ENCODE peak calls at places on chromosomes 4 and X, in five cellular contexts. One of them, this sample, is unnamed.

GRCh38 chr4:26248647-26249046 is 72.2 kb upstream of the RBPJ start:
- DNase-seq in GM12878: no peak
- DNase-seq in CD4-positive, CD25-positive, alpha-beta regulatory T cell: no peak
- DNase-seq in kidney: no peak
- DNase-seq in mesenchymal stem cell: peak
- DNase-seq in this sample: no peak

GRCh38 chr4:124710911-124711310 is 1.6 kb downstream of the ANKRD50 start:
- DNase-seq in GM12878: no peak
- DNase-seq in CD4-positive, CD25-positive, alpha-beta regulatory T cell: no peak
- DNase-seq in kidney: no peak
- DNase-seq in mesenchymal stem cell: peak
- DNase-seq in this sample: no peak

GRCh38 chr4:24564488-24564887 is 19.9 kb downstream of the DHX15 start:
- DNase-seq in GM12878: no peak
- DNase-seq in CD4-positive, CD25-positive, alpha-beta regulatory T cell: no peak
- DNase-seq in kidney: no peak
- DNase-seq in mesenchymal stem cell: peak
- DNase-seq in this sample: no peak

GRCh38 chr4:8721621-8722020 is 129.1 kb downstream of the CPZ start:
- DNase-seq in GM12878: no peak
- DNase-seq in CD4-positive, CD25-positive, alpha-beta regulatory T cell: no peak
- DNase-seq in kidney: peak
- DNase-seq in mesenchymal stem cell: no peak
- DNase-seq in this sample: no peak

GRCh38 chr4:125826801-125827200 is 512.0 kb downstream of the FAT4 start:
- DNase-seq in GM12878: no peak
- DNase-seq in CD4-positive, CD25-positive, alpha-beta regulatory T cell: no peak
- DNase-seq in kidney: no peak
- DNase-seq in mesenchymal stem cell: no peak
- DNase-seq in this sample: no peak

GRCh38 chrX:150348365-150348764 is 14.8 kb upstream of the MAMLD1 start:
- DNase-seq in GM12878: no peak
- DNase-seq in CD4-positive, CD25-positive, alpha-beta regulatory T cell: no peak
- DNase-seq in kidney: no peak
- DNase-seq in mesenchymal stem cell: no peak
- DNase-seq in this sample: no peak

GRCh38 chrX:6024204-6024603 is 204.5 kb downstream of the NLGN4X start:
- DNase-seq in GM12878: no peak
- DNase-seq in CD4-positive, CD25-positive, alpha-beta regulatory T cell: no peak
- DNase-seq in kidney: no peak
- DNase-seq in mesenchymal stem cell: peak
- DNase-seq in this sample: no peak

GRCh38 chr4:81504685-81505598 is 33.2 kb upstream of the RASGEF1B start:
- DNase-seq in GM12878: no peak
- DNase-seq in CD4-positive, CD25-positive, alpha-beta regulatory T cell: peak
- DNase-seq in kidney: peak
- DNase-seq in mesenchymal stem cell: no peak
- DNase-seq in this sample: peak

GRCh38 chr4:159308571-159309340 is 205.9 kb downstream of the RAPGEF2 start:
- DNase-seq in GM12878: no peak
- DNase-seq in CD4-positive, CD25-positive, alpha-beta regulatory T cell: no peak
- DNase-seq in kidney: no peak
- DNase-seq in mesenchymal stem cell: peak
- DNase-seq in this sample: no peak

GRCh38 chrX:128781506-128781905 is 729.3 kb upstream of the ACTRT1 start:
- DNase-seq in GM12878: no peak
- DNase-seq in CD4-positive, CD25-positive, alpha-beta regulatory T cell: peak
- DNase-seq in kidney: peak
- DNase-seq in mesenchymal stem cell: peak
- DNase-seq in this sample: no peak

DNA sequence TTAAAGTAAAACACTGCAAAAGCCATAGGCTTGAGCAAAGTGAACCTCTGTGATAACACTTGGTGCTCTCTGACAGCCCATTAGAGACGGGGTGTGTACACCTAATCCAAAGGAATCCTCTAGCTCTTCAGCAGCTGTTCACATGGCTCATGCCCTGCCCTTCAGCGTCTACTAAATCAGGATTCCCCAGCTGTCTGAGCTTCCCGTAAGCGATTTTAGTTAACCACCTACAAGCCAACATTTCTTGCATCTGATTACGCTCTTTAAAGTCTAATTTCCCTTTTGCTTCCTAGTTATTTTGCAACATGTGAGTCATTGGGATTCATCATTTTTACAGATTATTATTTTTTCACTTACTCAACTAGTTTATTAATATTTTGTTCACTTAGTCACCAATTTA is 6.5 kb downstream of the DMD start:
- DNase-seq in GM12878: no peak
- DNase-seq in CD4-positive, CD25-positive, alpha-beta regulatory T cell: no peak
- DNase-seq in kidney: no peak
- DNase-seq in mesenchymal stem cell: no peak
- DNase-seq in this sample: no peak
- H3K27ac ChIP-seq in GM12878: no peak
- H3K27ac ChIP-seq in CD4-positive, CD25-positive, alpha-beta regulatory T cell: no peak
- H3K27ac ChIP-seq in kidney: no peak
- H3K27ac ChIP-seq in mesenchymal stem cell: no peak
- H3K27ac ChIP-seq in this sample: peak

GRCh38 chrX:129954804-129955203 is 27.6 kb upstream of the BCORL1 start:
- DNase-seq in GM12878: no peak
- DNase-seq in CD4-positive, CD25-positive, alpha-beta regulatory T cell: no peak
- DNase-seq in kidney: no peak
- DNase-seq in mesenchymal stem cell: no peak
- DNase-seq in this sample: no peak

GRCh38 chrX:129953334-129953648 is 29.1 kb upstream of the BCORL1 start:
- DNase-seq in GM12878: no peak
- DNase-seq in CD4-positive, CD25-positive, alpha-beta regulatory T cell: no peak
- DNase-seq in kidney: no peak
- DNase-seq in mesenchymal stem cell: no peak
- DNase-seq in this sample: peak

GRCh38 chrX:129955682-129956081 is 26.8 kb upstream of the BCORL1 start:
- DNase-seq in GM12878: no peak
- DNase-seq in CD4-positive, CD25-positive, alpha-beta regulatory T cell: no peak
- DNase-seq in kidney: no peak
- DNase-seq in mesenchymal stem cell: no peak
- DNase-seq in this sample: no peak

GRCh38 chrX:129956145-129956544 is 26.3 kb upstream of the BCORL1 start:
- DNase-seq in GM12878: no peak
- DNase-seq in CD4-positive, CD25-positive, alpha-beta regulatory T cell: no peak
- DNase-seq in kidney: no peak
- DNase-seq in mesenchymal stem cell: no peak
- DNase-seq in this sample: no peak

DNA sequence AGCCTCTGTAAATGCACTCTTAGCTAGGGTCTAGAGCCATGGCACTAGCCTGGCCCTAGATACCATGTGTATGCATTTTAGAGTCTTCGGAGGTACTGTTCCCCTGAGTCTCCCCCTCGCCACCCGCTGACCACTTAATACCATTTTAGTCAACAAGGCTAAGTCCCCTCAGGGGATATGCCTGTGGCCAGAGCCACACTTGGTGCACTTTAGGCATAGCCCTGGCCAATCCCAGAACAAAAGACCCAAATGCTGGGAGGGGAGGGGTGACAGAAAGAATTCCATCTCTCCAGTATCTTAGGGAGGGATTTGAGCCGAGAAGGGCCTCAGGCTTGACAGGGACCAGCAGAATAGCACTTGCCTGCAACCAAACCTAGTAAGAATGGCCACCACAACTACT is 28.6 kb upstream of the BCORL1 start:
- DNase-seq in GM12878: no peak
- DNase-seq in CD4-positive, CD25-positive, alpha-beta regulatory T cell: no peak
- DNase-seq in kidney: no peak
- DNase-seq in mesenchymal stem cell: no peak
- DNase-seq in this sample: no peak
- H3K4me3 ChIP-seq in GM12878: no peak
- H3K4me3 ChIP-seq in CD4-positive, CD25-positive, alpha-beta regulatory T cell: no peak
- H3K4me3 ChIP-seq in kidney: no peak
- H3K4me3 ChIP-seq in mesenchymal stem cell: no peak
- H3K4me3 ChIP-seq in this sample: no peak

GRCh38 chr4:1899149-1900086 is 28.2 kb downstream of the NSD2 start:
- DNase-seq in GM12878: peak
- DNase-seq in CD4-positive, CD25-positive, alpha-beta regulatory T cell: peak
- DNase-seq in kidney: peak
- DNase-seq in mesenchymal stem cell: peak
- DNase-seq in this sample: peak
- H3K27ac ChIP-seq in GM12878: no peak
- H3K27ac ChIP-seq in CD4-positive, CD25-positive, alpha-beta regulatory T cell: no peak
- H3K27ac ChIP-seq in kidney: no peak
- H3K27ac ChIP-seq in mesenchymal stem cell: no peak
- H3K27ac ChIP-seq in this sample: no peak

GRCh38 chrX:110966046-110966445 is 129.9 kb upstream of the PAK3 start:
- DNase-seq in GM12878: no peak
- DNase-seq in CD4-positive, CD25-positive, alpha-beta regulatory T cell: no peak
- DNase-seq in kidney: no peak
- DNase-seq in mesenchymal stem cell: no peak
- DNase-seq in this sample: no peak

GRCh38 chrX:110964761-110965160 is 131.2 kb upstream of the PAK3 start:
- DNase-seq in GM12878: no peak
- DNase-seq in CD4-positive, CD25-positive, alpha-beta regulatory T cell: no peak
- DNase-seq in kidney: no peak
- DNase-seq in mesenchymal stem cell: no peak
- DNase-seq in this sample: no peak

GRCh38 chrX:110966839-110967238 is 129.2 kb upstream of the PAK3 start:
- DNase-seq in GM12878: no peak
- DNase-seq in CD4-positive, CD25-positive, alpha-beta regulatory T cell: no peak
- DNase-seq in kidney: no peak
- DNase-seq in mesenchymal stem cell: peak
- DNase-seq in this sample: no peak

GRCh38 chrX:110965409-110965808 is 130.6 kb upstream of the PAK3 start:
- DNase-seq in GM12878: no peak
- DNase-seq in CD4-positive, CD25-positive, alpha-beta regulatory T cell: no peak
- DNase-seq in kidney: no peak
- DNase-seq in mesenchymal stem cell: no peak
- DNase-seq in this sample: no peak
- H3K4me3 ChIP-seq in GM12878: no peak
- H3K4me3 ChIP-seq in CD4-positive, CD25-positive, alpha-beta regulatory T cell: no peak
- H3K4me3 ChIP-seq in kidney: no peak
- H3K4me3 ChIP-seq in mesenchymal stem cell: no peak
- H3K4me3 ChIP-seq in this sample: no peak

DNA sequence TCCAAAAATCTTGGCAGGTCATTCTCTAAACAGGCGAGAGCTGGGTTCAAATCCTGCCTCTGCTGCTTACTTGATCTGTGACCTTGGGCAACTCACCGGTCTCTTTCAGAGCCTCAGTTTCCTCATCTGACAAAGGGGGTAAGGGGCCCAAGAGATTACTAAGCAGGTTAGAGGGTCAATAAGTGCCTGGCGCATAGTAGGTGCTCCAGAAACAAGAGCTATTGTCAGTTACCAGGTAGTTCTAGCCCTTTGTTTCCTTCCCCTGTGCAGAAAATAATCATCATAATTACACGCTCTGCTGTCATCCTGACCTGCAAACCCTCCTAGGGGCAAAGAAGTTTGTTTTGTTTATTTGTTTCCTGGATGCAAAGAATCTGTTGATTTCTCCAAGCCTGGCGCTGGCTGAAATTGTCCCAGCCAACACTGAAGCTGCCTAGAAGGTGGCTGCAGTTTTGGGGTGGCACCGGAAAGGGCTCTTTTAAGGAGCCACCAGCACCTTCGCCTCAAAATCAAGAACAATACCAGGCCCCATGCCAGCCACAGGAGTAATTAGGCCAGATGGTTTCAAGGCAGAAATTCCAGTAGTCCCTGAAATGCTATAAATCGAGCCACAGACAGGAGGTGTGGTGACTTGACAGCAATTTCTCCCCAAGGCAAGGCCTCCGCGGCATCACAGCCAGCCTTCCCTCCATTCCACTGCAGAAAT is 10.2 kb upstream of the KIAA0232 start:
- DNase-seq in GM12878: no peak
- DNase-seq in CD4-positive, CD25-positive, alpha-beta regulatory T cell: no peak
- DNase-seq in kidney: no peak
- DNase-seq in mesenchymal stem cell: peak
- DNase-seq in this sample: no peak
- H3K27ac ChIP-seq in GM12878: no peak
- H3K27ac ChIP-seq in CD4-positive, CD25-positive, alpha-beta regulatory T cell: no peak
- H3K27ac ChIP-seq in kidney: no peak
- H3K27ac ChIP-seq in mesenchymal stem cell: peak
- H3K27ac ChIP-seq in this sample: no peak

DNA sequence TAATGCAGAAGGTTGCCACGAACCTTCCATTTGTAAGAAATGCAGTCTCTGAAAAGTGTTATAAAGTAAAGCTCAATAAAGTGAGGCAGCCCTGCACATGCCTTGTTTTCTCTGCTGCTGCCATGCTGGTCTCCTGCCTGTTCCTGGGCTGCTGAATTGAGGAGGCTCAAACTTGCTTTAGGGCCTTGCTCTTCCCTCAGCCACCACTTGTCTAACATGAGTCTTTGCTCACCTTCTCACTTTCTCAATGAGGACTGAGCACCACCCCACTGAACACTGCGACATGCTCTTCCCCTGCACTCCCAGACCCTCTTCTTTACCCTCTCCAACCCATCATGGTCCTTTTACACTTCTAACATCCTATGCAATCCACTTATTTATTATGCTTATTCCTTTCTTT is 25.2 kb upstream of the MFAP3L start:
- DNase-seq in GM12878: no peak
- DNase-seq in CD4-positive, CD25-positive, alpha-beta regulatory T cell: no peak
- DNase-seq in kidney: no peak
- DNase-seq in mesenchymal stem cell: no peak
- DNase-seq in this sample: no peak
- H3K4me3 ChIP-seq in GM12878: no peak
- H3K4me3 ChIP-seq in CD4-positive, CD25-positive, alpha-beta regulatory T cell: no peak
- H3K4me3 ChIP-seq in kidney: no peak
- H3K4me3 ChIP-seq in mesenchymal stem cell: no peak
- H3K4me3 ChIP-seq in this sample: no peak